ENCODE peak calls at places on chromosomes 11 and 22, in four cellular contexts. H is CD8-positive, alpha-beta T cell; M is CD8-positive, alpha-beta memory T cell; Y is effector CD4-positive, alpha-beta T cell. R is an unnamed sample.
A peak's percentile ranks its signal among the peaks of the same experiment; 100 is the strongest.

GRCh38 chr22:23240639-23241389 is 60.5 kb downstream of the BCR start:
- DNase-seq in H (no peak), M (no peak), Y (no peak), R (peak; percentile 33)

GRCh38 chr11:8389034-8389996 is 125.6 kb upstream of the LMO1 start:
- DNase-seq in H (no peak), M (no peak), Y (no peak), R (no peak)

GRCh38 chr11:133388975-133389568 is 143.2 kb downstream of the OPCML start:
- DNase-seq in H (no peak), M (no peak), Y (no peak), R (no peak)

GRCh38 chr11:28636566-28636965 is 528.4 kb downstream of the METTL15 start:
- DNase-seq in H (no peak), M (no peak), Y (no peak), R (no peak)

GRCh38 chr22:45758603-45759002 is 87.0 kb downstream of the ATXN10 start:
- DNase-seq in H (no peak), M (no peak), Y (no peak), R (no peak)

GRCh38 chr11:60193687-60194433 is 11.0 kb upstream of the MS4A6A start:
- DNase-seq in H (peak; percentile 48), M (peak; percentile 30), Y (peak; percentile 39), R (peak; percentile 79)

GRCh38 chr11:81596709-81597108 is 1137.0 kb downstream of the FAM181B start:
- DNase-seq in H (no peak), M (no peak), Y (no peak), R (peak; percentile 59)

GRCh38 chr11:14971865-14972580 is at the start of gene CALCA:
- DNase-seq in H (no peak), M (no peak), Y (no peak), R (peak; percentile 48)

GRCh38 chr22:38824587-38824986 is 19.2 kb downstream of the NPTXR start:
- DNase-seq in H (peak; percentile 14), M (peak; percentile 13), Y (no peak), R (peak; percentile 52)

R was measured in A673.